ENCODE peak calls at places on chromosomes 11 and 22, in eight cellular contexts. O is transverse colon, H is heart left ventricle, C is body of pancreas, Z is A549, L is right lobe of liver, M is HCT116, D is tibial nerve. Y is an unnamed sample. For H3K4me1, the result is how much of the 10 kb centered on the place peaks cover.

GRCh38 chr11:106585061-106585460 is 433.2 kb downstream of the GUCY1A2 start:
- DNase-seq in O (no peak), H (no peak), C (no peak), Z (peak), L (no peak), M (no peak), D (no peak), Y (no peak)

GRCh38 chr11:108551653-108552462 is 41.7 kb downstream of the EXPH5 start:
- DNase-seq in O (no peak), H (no peak), C (no peak), Z (no peak), L (no peak), M (peak), D (no peak), Y (no peak)

GRCh38 chr11:104275992-104276391 is 112.0 kb upstream of the PDGFD start:
- DNase-seq in O (no peak), H (no peak), C (no peak), Z (peak), L (no peak), M (no peak), D (no peak), Y (no peak)

GRCh38 chr11:24855951-24856350 is 359.1 kb downstream of the LUZP2 start:
- DNase-seq in O (no peak), H (no peak), C (no peak), Z (no peak), L (no peak), M (no peak), D (no peak), Y (no peak)

GRCh38 chr11:117054382-117054781 is 43.8 kb downstream of the SIK3 start:
- DNase-seq in O (no peak), H (no peak), C (no peak), Z (no peak), L (no peak), M (no peak), D (no peak), Y (no peak)

GRCh38 chr11:6175440-6175839 is 5.3 kb upstream of the OR52B2 start:
- DNase-seq in O (no peak), H (no peak), C (no peak), Z (no peak), L (no peak), M (no peak), D (no peak), Y (no peak)

GRCh38 chr11:29280452-29280851 is 736.4 kb downstream of the KCNA4 start:
- DNase-seq in O (no peak), H (no peak), C (no peak), Z (peak), L (no peak), M (no peak), D (no peak), Y (no peak)

GRCh38 chr22:45995405-45996101 is 18.6 kb upstream of the WNT7B start:
- DNase-seq in O (no peak), H (peak), C (no peak), Z (no peak), L (peak), M (no peak), D (no peak), Y (no peak)

GRCh38 chr11:13207665-13208594 is 69.7 kb upstream of the BMAL1 start:
- DNase-seq in O (peak), H (peak), C (peak), Z (peak), L (no peak), M (no peak), D (peak), Y (no peak)

GRCh38 chr11:84720706-84721402 is 906.3 kb downstream of the DLG2 start:
- DNase-seq in O (peak), H (peak), C (peak), Z (no peak), L (peak), M (no peak), D (no peak), Y (no peak)

GRCh38 chr11:8288166-8288772 is 24.6 kb upstream of the LMO1 start:
- DNase-seq in O (no peak), H (no peak), C (no peak), Z (no peak), L (no peak), M (no peak), D (no peak), Y (no peak)

GRCh38 chr22:40237241-40237640 is 59.5 kb downstream of the TNRC6B start:
- DNase-seq in O (no peak), H (no peak), C (no peak), Z (no peak), L (no peak), M (no peak), D (no peak), Y (no peak)

GRCh38 chr11:88016392-88017020 is 158.7 kb downstream of the RAB38 start:
- DNase-seq in O (peak), H (peak), C (peak), Z (peak), L (no peak), M (peak), D (peak), Y (peak)

GRCh38 chr11:123122341-123122740 is 60.4 kb upstream of the HSPA8 start:
- DNase-seq in O (peak), H (peak), C (peak), Z (peak), L (no peak), M (no peak), D (no peak), Y (no peak)

GRCh38 chr11:132125855-132126841 is 755.7 kb downstream of the NTM start:
- DNase-seq in O (no peak), H (no peak), C (no peak), Z (no peak), L (no peak), M (no peak), D (no peak), Y (no peak)

GRCh38 chr22:19596680-19597398 is 72.6 kb upstream of the CLDN5 start:
- DNase-seq in O (no peak), H (no peak), C (no peak), Z (no peak), L (no peak), M (no peak), D (no peak), Y (no peak)

GRCh38 chr11:16612801-16613400 is 125.5 kb upstream of the C11orf58 start:
- DNase-seq in O (no peak), H (no peak), C (no peak), Z (no peak), L (no peak), M (no peak), D (no peak), Y (no peak)

GRCh38 chr11:39668640-39669039 is 1790.8 kb downstream of the LRRC4C start:
- DNase-seq in O (no peak), H (no peak), C (no peak), Z (no peak), L (no peak), M (no peak), D (no peak), Y (no peak)

GRCh38 chr11:121318848-121319834 is 26.6 kb downstream of the SC5D start:
- DNase-seq in O (no peak), H (no peak), C (peak), Z (peak), L (no peak), M (peak), D (no peak), Y (no peak)

GRCh38 chr11:108872781-108873291 is 208.0 kb downstream of the DDX10 start:
- DNase-seq in O (no peak), H (no peak), C (no peak), Z (no peak), L (no peak), M (no peak), D (no peak), Y (no peak)

GRCh38 chr11:111586305-111586915 is 15.8 kb upstream of the SIK2 start:
- DNase-seq in O (no peak), H (no peak), C (peak), Z (peak), L (no peak), M (peak), D (no peak), Y (peak)

GRCh38 chr11:11467278-11467677 is 114.2 kb upstream of the CSNK2A3 start:
- DNase-seq in O (peak), H (peak), C (no peak), Z (no peak), L (no peak), M (no peak), D (no peak), Y (no peak)

GRCh38 chr11:8679006-8679405 is 3.5 kb downstream of the TRIM66 start:
- DNase-seq in O (no peak), H (no peak), C (no peak), Z (no peak), L (no peak), M (no peak), D (no peak), Y (no peak)

GRCh38 chr11:1567721-1568100 is 4.4 kb downstream of the DUSP8 start:
- DNase-seq in O (no peak), H (no peak), C (no peak), Z (no peak), L (no peak), M (no peak), D (no peak), Y (no peak)

GRCh38 chr11:46338988-46339666 is 8.1 kb upstream of the DGKZ start:
- DNase-seq in O (no peak), H (peak), C (peak), Z (no peak), L (no peak), M (no peak), D (no peak), Y (no peak)

GRCh38 chr11:37442576-37442975 is 844.5 kb upstream of the RAG2 start:
- DNase-seq in O (no peak), H (no peak), C (no peak), Z (no peak), L (no peak), M (no peak), D (no peak), Y (no peak)

GRCh38 chr11:112889446-112889845 is 71.8 kb upstream of the NCAM1 start:
- DNase-seq in O (no peak), H (no peak), C (no peak), Z (no peak), L (no peak), M (no peak), D (no peak), Y (no peak)

GRCh38 chr11:12285811-12286222 is 91.6 kb upstream of the PARVA start:
- DNase-seq in O (no peak), H (no peak), C (no peak), Z (no peak), L (no peak), M (no peak), D (no peak), Y (peak)

GRCh38 chr11:13117344-13117743 is 108.2 kb downstream of the RASSF10 start:
- DNase-seq in O (no peak), H (no peak), C (no peak), Z (no peak), L (no peak), M (no peak), D (no peak), Y (no peak)

GRCh38 chr22:21865041-21865440 is 2.4 kb downstream of the MAPK1 start:
- DNase-seq in O (no peak), H (peak), C (peak), Z (no peak), L (no peak), M (no peak), D (no peak), Y (peak)

GRCh38 chr11:4480577-4481539 is 1.6 kb upstream of the OR52K1 start:
- DNase-seq in O (no peak), H (no peak), C (no peak), Z (no peak), L (no peak), M (no peak), D (no peak), Y (no peak)

GRCh38 chr11:17864478-17864941 is 129.9 kb downstream of the KCNC1 start:
- DNase-seq in O (peak), H (no peak), C (peak), Z (peak), L (no peak), M (no peak), D (no peak), Y (peak)

GRCh38 chr11:4167758-4168157 is 73.2 kb downstream of the RRM1 start:
- DNase-seq in O (no peak), H (no peak), C (no peak), Z (no peak), L (no peak), M (no peak), D (no peak), Y (no peak)

GRCh38 chr22:36155702-36156101 is 4.9 kb downstream of the APOL3 start:
- DNase-seq in O (peak), H (peak), C (peak), Z (no peak), L (peak), M (no peak), D (peak), Y (peak)

GRCh38 chr22:44567846-44568493 is 69.9 kb upstream of the RTL6 start:
- DNase-seq in O (peak), H (peak), C (peak), Z (peak), L (no peak), M (peak), D (no peak), Y (peak)

GRCh38 chr22:40486962-40487602 is 116.7 kb downstream of the SGSM3 start:
- DNase-seq in O (no peak), H (no peak), C (no peak), Z (no peak), L (no peak), M (no peak), D (no peak), Y (no peak)

GRCh38 chr22:42719656-42720262 is 911 bp downstream of the A4GALT start:
- DNase-seq in O (no peak), H (no peak), C (no peak), Z (no peak), L (no peak), M (no peak), D (no peak), Y (no peak)

GRCh38 chr22:36467042-36467810 is 14.2 kb downstream of the TXN2 start:
- DNase-seq in O (no peak), H (peak), C (peak), Z (no peak), L (no peak), M (peak), D (no peak), Y (no peak)

GRCh38 chr11:125287467-125288232 is 123.1 kb downstream of the PKNOX2 start:
- DNase-seq in O (no peak), H (peak), C (peak), Z (no peak), L (no peak), M (no peak), D (no peak), Y (no peak)

GRCh38 chr22:36467946-36468345 is 13.5 kb downstream of the TXN2 start:
- DNase-seq in O (no peak), H (peak), C (peak), Z (peak), L (no peak), M (peak), D (no peak), Y (no peak)

GRCh38 chr11:77141034-77141433 is 13.0 kb downstream of the MYO7A start:
- DNase-seq in O (no peak), H (no peak), C (no peak), Z (peak), L (no peak), M (no peak), D (no peak), Y (no peak)
- H3K4me1 ChIP-seq in O (under half), H (under half), C (under half), Z (under half), L (under half), M (under half), D (under half), Y (under half)

GRCh38 chr11:65112551-65113360 is 1.1 kb downstream of the TM7SF2 start:
- DNase-seq in O (peak), H (peak), C (peak), Z (peak), L (peak), M (no peak), D (no peak), Y (peak)

GRCh38 chr11:65111159-65111536 is 524 bp upstream of the TM7SF2 start:
- DNase-seq in O (no peak), H (no peak), C (no peak), Z (no peak), L (no peak), M (no peak), D (no peak), Y (no peak)

GRCh38 chr11:65110354-65110861 is 1.3 kb upstream of the TM7SF2 start:
- DNase-seq in O (peak), H (peak), C (peak), Z (peak), L (peak), M (no peak), D (peak), Y (peak)

GRCh38 chr11:65112226-65112550 is 516 bp downstream of the TM7SF2 start:
- DNase-seq in O (no peak), H (no peak), C (no peak), Z (no peak), L (no peak), M (no peak), D (no peak), Y (no peak)

DNA sequence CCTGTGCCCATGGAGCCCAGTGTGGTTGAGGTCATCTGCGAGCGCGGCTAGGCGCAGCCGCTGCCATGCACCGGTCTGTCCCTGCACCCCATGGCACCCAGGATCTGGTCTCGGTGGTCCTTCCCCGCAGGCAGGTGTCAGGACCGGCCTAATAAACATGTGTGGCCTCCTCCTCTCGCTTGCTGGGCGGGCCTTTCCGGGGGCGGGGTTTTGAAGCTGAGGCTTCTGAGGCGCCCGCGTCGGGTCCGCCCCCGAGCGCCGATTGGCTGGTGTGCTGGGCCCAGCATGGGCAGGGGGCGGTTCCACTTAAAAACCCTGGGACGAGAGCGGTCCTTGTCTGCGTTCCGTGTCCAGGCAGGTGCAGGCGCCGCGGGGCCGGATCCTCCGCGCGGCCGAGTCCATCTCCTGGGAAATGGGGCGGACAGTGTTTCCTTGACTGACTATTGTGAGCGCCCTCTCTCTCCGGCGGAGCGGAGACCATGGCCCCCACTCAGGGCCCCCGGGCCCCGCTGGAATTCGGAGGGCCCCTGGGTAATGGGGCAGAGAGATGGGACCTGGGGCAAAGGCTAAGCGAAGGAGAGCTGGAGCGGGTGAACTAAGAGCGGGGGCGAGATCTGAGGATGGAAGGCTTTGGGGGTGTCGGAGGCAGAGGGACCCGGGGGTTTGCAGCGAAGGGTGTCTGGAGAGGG is at the start of gene TM7SF2:
- DNase-seq in O (peak), H (peak), C (peak), Z (peak), L (peak), M (peak), D (peak), Y (peak)
- TF ChIP-seq POLR2A in O (peak), H (peak), C (peak), Z (peak), L (peak), M (peak), D (peak), Y (no peak)

GRCh38 chr22:24969588-24970301 is 17.2 kb downstream of the KIAA1671 start:
- DNase-seq in O (peak), H (peak), C (peak), Z (no peak), L (peak), M (peak), D (peak), Y (no peak)

GRCh38 chr22:24975125-24975640 is 22.7 kb downstream of the KIAA1671 start:
- DNase-seq in O (no peak), H (no peak), C (no peak), Z (no peak), L (no peak), M (no peak), D (no peak), Y (no peak)

GRCh38 chr22:24975813-24976341 is 23.4 kb downstream of the KIAA1671 start:
- DNase-seq in O (no peak), H (peak), C (no peak), Z (no peak), L (no peak), M (no peak), D (peak), Y (no peak)

GRCh38 chr22:24973867-24974266 is 21.4 kb downstream of the KIAA1671 start:
- DNase-seq in O (peak), H (no peak), C (no peak), Z (no peak), L (peak), M (no peak), D (no peak), Y (peak)

DNA sequence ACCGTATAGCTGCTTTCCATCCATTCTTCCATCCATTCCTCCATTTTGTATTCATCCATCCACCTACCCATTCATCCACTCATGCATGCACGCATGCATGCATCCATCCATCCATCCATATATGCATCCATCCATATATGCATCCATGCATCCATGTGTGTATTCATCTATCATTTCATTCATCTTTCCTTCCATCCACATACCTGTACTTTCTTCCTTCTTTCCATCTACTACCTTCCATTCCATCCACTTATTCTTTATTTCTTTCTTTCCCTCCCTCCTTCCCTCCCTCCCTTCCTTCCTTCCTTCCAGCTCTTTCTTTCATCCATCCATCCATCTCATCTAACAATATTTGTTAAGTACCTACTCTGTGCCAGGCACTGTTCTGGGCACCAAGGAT is 19.9 kb downstream of the KIAA1671 start:
- DNase-seq in O (no peak), H (no peak), C (no peak), Z (no peak), L (no peak), M (no peak), D (no peak), Y (no peak)
- H3K4me1 ChIP-seq in O (under half), H (under half), C (under half), Z (under half), L (under half), M (half or more), D (half or more), Y (half or more)

GRCh38 chr11:63840356-63841060 is 1.6 kb downstream of the MARK2 start:
- DNase-seq in O (no peak), H (no peak), C (no peak), Z (no peak), L (no peak), M (no peak), D (no peak), Y (no peak)

GRCh38 chr11:63838682-63839507 is at the start of gene MARK2:
- DNase-seq in O (peak), H (peak), C (peak), Z (peak), L (peak), M (peak), D (peak), Y (peak)

GRCh38 chr11:63841554-63841953 is 2.6 kb downstream of the MARK2 start:
- DNase-seq in O (no peak), H (peak), C (peak), Z (no peak), L (no peak), M (no peak), D (no peak), Y (no peak)

GRCh38 chr11:63838150-63838681 is 694 bp upstream of the MARK2 start:
- DNase-seq in O (peak), H (peak), C (no peak), Z (no peak), L (peak), M (no peak), D (no peak), Y (no peak)

GRCh38 chr11:63839508-63840355 is 822 bp downstream of the MARK2 start:
- DNase-seq in O (peak), H (peak), C (peak), Z (no peak), L (peak), M (no peak), D (no peak), Y (peak)
- TF ChIP-seq POLR2A in O (peak), H (no peak), C (peak), Z (no peak), L (no peak), M (no peak), D (no peak), Y (no peak)

DNA sequence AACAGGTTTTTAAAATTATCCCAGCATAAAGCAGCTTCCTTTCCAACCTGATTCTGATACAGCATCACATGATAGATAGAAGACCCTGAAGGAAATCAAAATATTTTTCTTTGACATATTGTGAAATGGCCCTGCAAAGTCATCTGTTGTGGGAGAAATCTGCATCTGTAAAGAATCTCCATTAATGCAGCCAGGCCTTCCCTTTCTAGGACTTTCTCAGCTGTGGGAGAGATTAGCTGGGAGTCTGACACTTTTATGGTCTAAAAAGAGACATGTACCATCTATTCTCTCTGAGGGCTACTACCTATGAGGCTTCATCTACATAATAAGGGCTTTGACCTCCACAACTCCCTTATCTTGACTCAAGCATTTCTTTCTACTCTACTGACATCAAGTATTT is 238.1 kb downstream of the SWAP70 start:
- DNase-seq in O (no peak), H (no peak), C (no peak), Z (no peak), L (no peak), M (no peak), D (no peak), Y (no peak)
- H3K4me1 ChIP-seq in O (under half), H (under half), C (under half), Z (under half), L (under half), M (half or more), D (under half), Y (under half)